ENCODE peak calls at places on chromosomes 7 and 10, in nine cellular contexts. U, R, F, N, L, X, H, Q and K are unnamed samples.

GRCh38 chr10:114483575-114483974 is 79.3 kb upstream of the AFAP1L2 start:
- DNase-seq in L (no peak), H (no peak), X (no peak), F (no peak), U (peak; percentile 57), R (no peak), Q (peak; percentile 33), N (no peak), K (no peak)

GRCh38 chr7:5665106-5666025 is 116.1 kb downstream of the RNF216 start:
- DNase-seq in U (peak; percentile 70), R (peak; percentile 83), L (peak; percentile 80), F (peak; percentile 77), X (peak; percentile 84), H (peak; percentile 61), N (peak; percentile 62), Q (peak; percentile 59), K (peak; percentile 68)

GRCh38 chr7:105975770-105976428 is 12.8 kb downstream of the CDHR3 start:
- DNase-seq in U (no peak), F (no peak), X (no peak), Q (no peak), H (no peak), N (no peak), R (no peak), L (no peak), K (no peak)

GRCh38 chr7:100220833-100221718 is 1.3 kb downstream of the PVRIG start:
- DNase-seq in H (no peak), U (peak; percentile 34), F (peak; percentile 68), N (no peak), X (no peak), R (no peak), L (no peak), Q (peak; percentile 37), K (no peak)

GRCh38 chr7:14504134-14504533 is 398.4 kb downstream of the DGKB start:
- DNase-seq in H (no peak), N (no peak), U (no peak), Q (no peak), L (no peak), X (no peak), R (no peak), F (no peak), K (no peak)

GRCh38 chr10:80486151-80486692 is 32.1 kb downstream of the TSPAN14 start:
- DNase-seq in H (no peak), F (no peak), Q (no peak), X (no peak), R (peak; percentile 68), N (no peak), L (no peak), U (peak; percentile 24), K (no peak)

GRCh38 chr7:47239927-47240570 is 341.9 kb downstream of the TNS3 start:
- DNase-seq in X (no peak), F (no peak), N (no peak), L (no peak), U (no peak), R (no peak), Q (no peak), H (no peak), K (no peak)

GRCh38 chr7:104054362-104054761 is 64.9 kb upstream of the RELN start:
- DNase-seq in U (no peak), R (no peak), N (no peak), L (no peak), Q (no peak), F (no peak), X (no peak), H (no peak), K (no peak)

DNA sequence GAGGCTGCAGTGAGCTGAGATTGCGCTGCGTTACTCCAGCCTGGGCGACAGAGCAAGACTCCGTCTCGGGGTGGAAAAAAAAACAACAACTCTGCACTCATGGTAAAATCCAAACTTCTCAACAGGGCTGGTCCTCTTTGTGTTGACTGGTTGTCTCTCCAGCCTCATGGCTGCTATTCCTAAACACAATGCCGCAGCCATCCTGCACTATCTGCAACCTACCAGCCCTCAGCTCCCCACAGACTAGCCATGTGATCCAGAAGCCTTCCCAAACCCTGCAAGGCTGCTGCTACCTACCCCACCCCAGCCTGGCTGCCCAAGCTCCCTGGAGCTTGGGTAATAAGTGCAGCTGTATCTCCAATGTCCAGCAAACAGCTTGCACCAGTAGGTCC is 11.7 kb downstream of the ZYX start:
- DNase-seq in H (no peak), F (no peak), X (no peak), U (no peak), L (no peak), Q (no peak), R (no peak), N (no peak), K (no peak)
- TF ChIP-seq POLR2AphosphoS5 in H (no peak), F (no peak), X (no peak), U (no peak), L (no peak), Q (no peak), R (no peak), N (no peak), K (no peak)

GRCh38 chr7:64992971-64993370 is 2.1 kb upstream of the ZNF117 start:
- DNase-seq in F (no peak), L (no peak), N (no peak), X (no peak), Q (no peak), U (no peak), H (no peak), R (no peak), K (no peak)
- H3K9me3 ChIP-seq in F (peaks cover 26% of the 10 kb centered on the region), L (peaks cover 2% of the 10 kb centered on the region), N (peaks cover 11% of the 10 kb centered on the region), X (no peaks in the 10 kb centered on the region), Q (peaks cover 67% of the 10 kb centered on the region), U (peaks cover 97% of the 10 kb centered on the region), H (peaks cover 21% of the 10 kb centered on the region), R (peaks cover 22% of the 10 kb centered on the region), K (peaks cover 39% of the 10 kb centered on the region)

DNA sequence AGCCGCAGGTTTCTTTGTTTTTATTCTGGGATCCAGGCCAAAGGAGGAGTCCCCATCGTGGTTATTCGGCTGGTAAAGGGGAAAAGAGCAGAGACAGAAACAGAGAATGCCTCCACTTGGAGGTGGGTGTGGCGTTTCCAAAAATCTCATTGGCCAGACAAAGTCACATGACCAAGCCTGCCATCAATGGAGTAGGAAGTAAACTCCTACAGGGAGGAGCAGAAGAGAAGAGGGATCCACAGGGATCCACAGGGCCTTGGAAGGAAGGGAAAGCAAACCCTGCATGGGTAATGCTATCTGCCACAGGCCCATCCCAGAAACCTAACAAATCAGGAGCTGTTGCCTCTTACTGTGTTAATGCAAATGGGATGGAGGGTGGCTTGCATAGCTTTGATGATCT is 425.7 kb upstream of the GALNT17 start:
- DNase-seq in F (no peak), U (no peak), L (peak; percentile 44), Q (no peak), N (no peak), R (no peak), H (no peak), X (no peak), K (no peak)
- TF ChIP-seq POLR2AphosphoS5 in F (no peak), U (no peak), L (no peak), Q (no peak), N (no peak), R (no peak), H (no peak), X (no peak), K (no peak)

DNA sequence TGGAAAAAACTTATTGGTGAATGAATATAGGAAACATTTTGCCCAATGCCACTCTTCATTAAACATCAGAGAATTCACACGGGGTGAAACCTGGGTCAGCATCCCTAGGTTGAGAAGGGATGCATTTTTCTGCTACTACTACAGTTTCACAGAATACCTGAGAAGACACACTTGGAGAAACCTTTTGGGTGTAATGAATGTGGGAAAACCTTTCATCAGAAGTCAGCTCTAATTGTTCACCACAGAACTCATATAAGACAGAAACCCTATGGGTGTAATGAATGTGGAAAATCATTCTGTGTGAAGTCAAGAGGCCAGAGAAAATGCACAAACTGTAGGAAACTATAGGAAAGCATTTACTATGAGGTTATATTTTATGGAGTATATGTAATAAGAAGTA is 24.9 kb downstream of the ZNF37A start:
- DNase-seq in N (no peak), Q (no peak), L (no peak), R (no peak), U (no peak), X (no peak), H (no peak), F (no peak), K (no peak)
- H3K9me3 ChIP-seq in N (peaks cover 35% of the 10 kb centered on the region), Q (peaks cover 100% of the 10 kb centered on the region), L (peaks cover 42% of the 10 kb centered on the region), R (peaks cover 86% of the 10 kb centered on the region), U (peaks cover 100% of the 10 kb centered on the region), X (peaks cover 22% of the 10 kb centered on the region), H (peaks cover 52% of the 10 kb centered on the region), F (peaks cover 98% of the 10 kb centered on the region), K (peaks cover 100% of the 10 kb centered on the region)

GRCh38 chr10:125061557-125062243 is 98.7 kb downstream of the CTBP2 start:
- DNase-seq in L (no peak), Q (no peak), N (no peak), X (no peak), U (no peak), F (no peak), H (no peak), R (no peak), K (no peak)

GRCh38 chr10:125060851-125061556 is 99.4 kb downstream of the CTBP2 start:
- DNase-seq in L (peak; percentile 86), N (peak; percentile 40), X (peak; percentile 80), R (peak; percentile 95), F (peak; percentile 89), H (no peak), Q (peak; percentile 90), U (peak; percentile 88), K (peak; percentile 85)

GRCh38 chr10:125060486-125060850 is 99.9 kb downstream of the CTBP2 start:
- DNase-seq in Q (no peak), R (no peak), N (no peak), X (no peak), L (no peak), H (no peak), F (no peak), U (no peak), K (no peak)

GRCh38 chr10:125062244-125063208 is 97.8 kb downstream of the CTBP2 start:
- DNase-seq in X (no peak), F (no peak), N (no peak), R (no peak), Q (no peak), H (no peak), L (no peak), U (no peak), K (no peak)

DNA sequence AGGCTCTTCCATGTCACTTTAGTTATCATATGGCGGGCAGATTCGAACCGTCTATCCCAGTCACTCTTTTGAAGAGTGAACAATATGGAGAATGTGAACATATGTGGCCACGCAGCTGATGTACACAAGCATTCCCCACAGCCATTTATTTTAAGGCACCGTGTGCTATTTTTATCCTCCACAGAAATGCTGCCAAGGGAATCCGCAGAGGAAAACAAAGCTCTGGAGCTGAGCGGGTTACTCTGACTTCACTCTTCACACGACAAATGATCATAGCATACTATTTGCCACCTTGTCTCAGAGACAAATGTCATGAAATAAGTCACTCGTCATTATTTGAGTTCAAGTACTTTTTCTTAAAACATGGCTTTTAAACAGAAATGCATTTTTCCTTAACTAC is 100.3 kb downstream of the CTBP2 start:
- DNase-seq in R (no peak), Q (no peak), X (peak; percentile 67), F (no peak), L (no peak), U (no peak), N (no peak), H (no peak), K (no peak)
- TF ChIP-seq POLR2AphosphoS5 in R (no peak), Q (no peak), X (no peak), F (no peak), L (no peak), U (peak; percentile 8), N (no peak), H (no peak), K (no peak)

GRCh38 chr7:123355576-123356195 is 155.9 kb upstream of the SLC13A1 start:
- DNase-seq in N (peak; percentile 26), Q (no peak), X (no peak), H (no peak), F (no peak), R (no peak), U (no peak), L (no peak), K (no peak)

GRCh38 chr7:123360631-123361030 is 160.9 kb upstream of the SLC13A1 start:
- DNase-seq in L (peak; percentile 62), N (no peak), Q (no peak), X (no peak), H (no peak), F (no peak), U (no peak), R (no peak), K (no peak)
- H3K9me3 ChIP-seq in L (no peaks in the 10 kb centered on the region), N (no peaks in the 10 kb centered on the region), Q (no peaks in the 10 kb centered on the region), X (no peaks in the 10 kb centered on the region), H (no peaks in the 10 kb centered on the region), F (no peaks in the 10 kb centered on the region), U (no peaks in the 10 kb centered on the region), R (no peaks in the 10 kb centered on the region), K (no peaks in the 10 kb centered on the region)